ENCODE peak calls at places on chromosomes 1 and 21, in ten cellular contexts. U is tibial artery, T is prostate gland, Y is upper lobe of right lung, A is H9, R is astrocyte of the spinal cord, S is epithelial cell of esophagus, V is heart right ventricle, B is progenitor cell of endocrine pancreas, F is HFF-Myc. C is an unnamed sample.

GRCh38 chr1:944341-945325 is 14.4 kb downstream of the NOC2L start:
- DNase-seq in U (no peak), T (no peak), Y (no peak), A (no peak), R (peak), S (no peak), V (no peak), B (no peak), F (no peak), C (no peak)

GRCh38 chr1:38231941-38232340 is 185.3 kb upstream of the POU3F1 start:
- DNase-seq in U (no peak), T (no peak), Y (no peak), A (no peak), R (no peak), S (no peak), V (no peak), B (no peak), F (no peak), C (no peak)

GRCh38 chr1:109791495-109792040 is 27.8 kb upstream of the EPS8L3 start:
- DNase-seq in U (peak), T (no peak), Y (no peak), A (peak), R (no peak), S (no peak), V (no peak), B (no peak), F (no peak), C (no peak)

GRCh38 chr1:68010543-68010942 is 39.9 kb downstream of the DIRAS3 start:
- DNase-seq in U (no peak), T (no peak), Y (no peak), A (no peak), R (no peak), S (peak), V (no peak), B (no peak), F (no peak), C (no peak)

GRCh38 chr1:201268604-201269151 is 14.6 kb upstream of the PKP1 start:
- DNase-seq in U (no peak), T (no peak), Y (no peak), A (no peak), R (peak), S (peak), V (no peak), B (no peak), F (peak), C (no peak)

GRCh38 chr1:173009597-173009996 is 41.1 kb downstream of the TNFSF18 start:
- DNase-seq in U (peak), T (no peak), Y (no peak), A (no peak), R (no peak), S (no peak), V (no peak), B (no peak), F (no peak), C (no peak)

GRCh38 chr1:36123357-36123756 is 1.7 kb downstream of the COL8A2 start:
- DNase-seq in U (peak), T (no peak), Y (peak), A (no peak), R (no peak), S (no peak), V (no peak), B (no peak), F (no peak), C (peak)

GRCh38 chr1:193569696-193570269 is 383.4 kb upstream of the B3GALT2 start:
- DNase-seq in U (no peak), T (no peak), Y (no peak), A (no peak), R (peak), S (peak), V (no peak), B (no peak), F (peak), C (no peak)

GRCh38 chr1:156511656-156512055 is 11.1 kb upstream of the MEF2D start:
- DNase-seq in U (no peak), T (no peak), Y (peak), A (no peak), R (peak), S (peak), V (no peak), B (no peak), F (no peak), C (no peak)

GRCh38 chr1:101738475-101738874 is 258.3 kb downstream of the OLFM3 start:
- DNase-seq in U (no peak), T (no peak), Y (no peak), A (no peak), R (peak), S (peak), V (no peak), B (no peak), F (no peak), C (no peak)

GRCh38 chr21:35145626-35146236 is 96.6 kb upstream of the RUNX1 start:
- DNase-seq in U (no peak), T (no peak), Y (no peak), A (no peak), R (no peak), S (peak), V (peak), B (no peak), F (no peak), C (no peak)

GRCh38 chr1:64982134-64982533 is 15.8 kb upstream of the JAK1 start:
- DNase-seq in U (no peak), T (no peak), Y (no peak), A (no peak), R (no peak), S (peak), V (no peak), B (no peak), F (no peak), C (no peak)

GRCh38 chr1:196160066-196160795 is 448.0 kb downstream of the KCNT2 start:
- DNase-seq in U (no peak), T (no peak), Y (no peak), A (no peak), R (peak), S (peak), V (no peak), B (no peak), F (no peak), C (no peak)

GRCh38 chr21:34795152-34796141 is 126.7 kb downstream of the CLIC6 start:
- DNase-seq in U (no peak), T (peak), Y (no peak), A (no peak), R (peak), S (peak), V (no peak), B (no peak), F (no peak), C (no peak)

GRCh38 chr1:36883315-36883949 is 150.9 kb downstream of the GRIK3 start:
- DNase-seq in U (no peak), T (peak), Y (no peak), A (peak), R (no peak), S (no peak), V (no peak), B (no peak), F (no peak), C (no peak)

GRCh38 chr21:35646606-35647005 is 413.7 kb downstream of the SETD4 start:
- DNase-seq in U (no peak), T (no peak), Y (no peak), A (no peak), R (peak), S (no peak), V (no peak), B (no peak), F (no peak), C (no peak)

GRCh38 chr1:236133802-236134201 is 8.5 kb upstream of the GPR137B start:
- DNase-seq in U (no peak), T (no peak), Y (no peak), A (no peak), R (no peak), S (no peak), V (no peak), B (no peak), F (no peak), C (no peak)

GRCh38 chr1:3910049-3910731 is 10.1 kb upstream of the C1orf174 start:
- DNase-seq in U (no peak), T (no peak), Y (no peak), A (no peak), R (no peak), S (no peak), V (no peak), B (no peak), F (no peak), C (no peak)

GRCh38 chr1:228378453-228379164 is 28.0 kb downstream of the TRIM11 start:
- DNase-seq in U (peak), T (no peak), Y (peak), A (peak), R (peak), S (peak), V (peak), B (peak), F (no peak), C (no peak)

GRCh38 chr1:115428262-115428661 is 90.2 kb upstream of the NGF start:
- DNase-seq in U (no peak), T (no peak), Y (no peak), A (no peak), R (no peak), S (no peak), V (no peak), B (no peak), F (no peak), C (no peak)

GRCh38 chr21:36596174-36596573 is 102.7 kb upstream of the SIM2 start:
- DNase-seq in U (no peak), T (no peak), Y (no peak), A (no peak), R (no peak), S (no peak), V (no peak), B (no peak), F (no peak), C (no peak)

GRCh38 chr1:91891969-91892368 is 6.0 kb upstream of the TGFBR3 start:
- DNase-seq in U (no peak), T (no peak), Y (no peak), A (peak), R (peak), S (no peak), V (no peak), B (no peak), F (no peak), C (no peak)

GRCh38 chr1:68121536-68121935 is 71.1 kb upstream of the DIRAS3 start:
- DNase-seq in U (no peak), T (no peak), Y (no peak), A (no peak), R (peak), S (peak), V (no peak), B (no peak), F (no peak), C (no peak)

GRCh38 chr1:16115468-16116363 is 40.2 kb downstream of the EPHA2 start:
- DNase-seq in U (no peak), T (no peak), Y (no peak), A (peak), R (no peak), S (no peak), V (no peak), B (peak), F (no peak), C (no peak)

GRCh38 chr1:21305155-21305899 is 15.1 kb upstream of the ECE1 start:
- DNase-seq in U (no peak), T (no peak), Y (no peak), A (no peak), R (no peak), S (no peak), V (no peak), B (no peak), F (no peak), C (no peak)

GRCh38 chr1:114180742-114181141 is 27.1 kb upstream of the SYT6 start:
- DNase-seq in U (no peak), T (no peak), Y (no peak), A (no peak), R (no peak), S (no peak), V (no peak), B (no peak), F (no peak), C (no peak)

GRCh38 chr1:212691561-212692071 is 8.0 kb downstream of the BATF3 start:
- DNase-seq in U (no peak), T (no peak), Y (no peak), A (no peak), R (no peak), S (no peak), V (no peak), B (no peak), F (no peak), C (no peak)

DNA sequence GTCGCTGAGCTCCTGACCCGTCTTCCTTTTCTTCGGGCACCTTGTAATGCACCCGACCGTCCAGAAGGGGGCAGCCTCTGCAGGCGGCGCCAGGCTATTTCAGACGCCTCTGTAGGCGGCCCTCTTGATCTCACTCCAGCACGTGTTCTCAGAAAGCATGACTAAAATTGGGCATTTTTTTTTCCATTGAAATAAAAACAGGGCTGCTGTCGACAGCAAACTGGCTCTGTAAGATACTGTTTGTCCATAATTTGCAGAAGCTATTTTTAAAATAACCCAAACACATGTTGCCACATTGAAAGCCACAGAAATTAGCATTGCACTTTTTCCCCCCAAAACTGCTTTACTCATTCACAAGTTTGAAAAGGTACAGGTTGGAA is 78.0 kb downstream of the STUM start:
- DNase-seq in U (peak), T (peak), Y (peak), A (peak), R (peak), S (peak), V (peak), B (peak), F (peak), C (peak)
- TF ChIP-seq CTCF in U (peak), T (peak), Y (peak), A (peak), R (peak), S (peak), V (peak), B (peak), F (peak), C (peak)

DNA sequence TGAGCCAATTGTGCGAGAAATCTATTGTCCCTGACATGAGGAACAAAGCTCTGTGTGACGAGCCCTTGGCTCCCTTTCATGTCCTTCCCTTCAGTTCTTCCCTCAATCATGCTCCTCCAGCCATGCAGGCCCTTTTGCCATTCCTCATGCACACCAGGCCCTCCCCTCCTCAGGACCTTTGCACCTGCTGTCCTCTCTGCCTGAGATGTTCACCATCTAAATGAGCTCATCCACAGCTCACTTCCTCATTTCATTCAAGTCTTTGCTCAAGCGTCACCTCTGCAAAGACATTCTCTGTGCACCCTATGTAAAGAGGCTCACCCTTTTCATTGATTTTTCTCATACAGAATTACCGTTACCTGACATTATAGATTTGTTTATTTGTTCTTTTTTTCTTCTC is 43.7 kb downstream of the C8B start:
- DNase-seq in U (no peak), T (no peak), Y (no peak), A (no peak), R (no peak), S (no peak), V (no peak), B (no peak), F (no peak), C (no peak)
- TF ChIP-seq CTCF in U (no peak), T (no peak), Y (no peak), A (no peak), R (no peak), S (no peak), V (no peak), B (no peak), F (no peak), C (no peak)

DNA sequence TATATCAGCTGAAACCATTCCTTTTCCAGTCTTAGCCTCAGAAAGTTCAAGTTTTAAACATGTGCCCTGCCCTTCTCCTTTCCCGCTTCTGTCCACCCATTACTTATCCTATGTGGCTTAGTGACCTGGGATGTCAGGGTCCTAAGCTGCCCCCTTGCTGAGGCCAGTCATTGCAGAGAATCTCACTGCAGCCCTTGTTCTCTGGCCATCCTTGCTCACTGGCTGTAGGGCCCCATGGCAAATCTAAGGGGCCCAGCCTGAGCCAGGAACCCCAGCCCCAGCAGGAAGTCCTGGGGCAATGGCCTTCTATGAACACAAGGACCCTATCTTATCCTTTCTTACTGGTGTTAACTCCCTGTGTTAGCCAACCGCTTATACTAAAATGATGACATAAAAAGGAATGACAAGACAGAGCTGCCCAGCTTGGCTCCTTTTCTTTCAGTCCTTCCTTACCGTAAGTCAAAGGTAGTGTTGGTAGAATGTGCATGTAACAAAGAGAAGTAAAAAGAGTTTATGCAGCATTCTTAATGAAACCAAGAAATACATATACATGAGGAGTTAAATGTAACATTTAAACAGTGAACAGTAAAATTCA is 29.8 kb downstream of the DHCR24 start:
- DNase-seq in U (no peak), T (no peak), Y (peak), A (no peak), R (no peak), S (no peak), V (no peak), B (no peak), F (no peak), C (no peak)
- TF ChIP-seq CTCF in U (no peak), T (no peak), Y (no peak), A (no peak), R (no peak), S (no peak), V (no peak), B (no peak), F (no peak), C (no peak)

GRCh38 chr1:50978852-50979781 is 9.1 kb downstream of the CDKN2C start:
- DNase-seq in U (no peak), T (no peak), Y (no peak), A (no peak), R (no peak), S (no peak), V (no peak), B (no peak), F (no peak), C (peak)
- TF ChIP-seq CTCF in U (no peak), T (no peak), Y (no peak), A (no peak), R (no peak), S (no peak), V (no peak), B (no peak), F (no peak), C (no peak)

DNA sequence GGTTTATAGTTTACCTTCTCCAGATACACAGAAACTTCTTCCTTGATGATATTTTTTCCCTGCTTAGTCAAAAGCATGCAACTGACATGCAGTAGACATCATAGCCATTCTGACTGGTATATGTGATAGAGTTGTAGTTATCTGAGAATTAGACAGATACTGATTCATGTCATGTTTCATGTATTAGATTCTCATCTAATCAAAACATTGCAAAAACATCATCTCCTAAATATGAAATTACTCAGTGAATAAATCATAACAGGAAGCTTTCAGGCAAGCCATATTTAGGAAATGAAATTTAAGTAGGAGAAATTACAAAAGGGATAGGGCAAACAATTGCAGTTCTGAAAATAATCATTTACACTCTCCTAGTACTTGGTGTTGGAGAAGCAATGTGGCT is 38.4 kb upstream of the ASB17 start:
- DNase-seq in U (no peak), T (no peak), Y (no peak), A (no peak), R (no peak), S (peak), V (no peak), B (no peak), F (no peak), C (no peak)
- TF ChIP-seq CTCF in U (no peak), T (no peak), Y (no peak), A (no peak), R (no peak), S (no peak), V (no peak), B (no peak), F (no peak), C (no peak)

GRCh38 chr1:183471748-183472487 is 381 bp upstream of the SMG7 start:
- DNase-seq in U (peak), T (peak), Y (peak), A (peak), R (peak), S (peak), V (peak), B (peak), F (peak), C (peak)
- TF ChIP-seq CTCF in U (peak), T (no peak), Y (no peak), A (peak), R (no peak), S (peak), V (peak), B (peak), F (no peak), C (no peak)

DNA sequence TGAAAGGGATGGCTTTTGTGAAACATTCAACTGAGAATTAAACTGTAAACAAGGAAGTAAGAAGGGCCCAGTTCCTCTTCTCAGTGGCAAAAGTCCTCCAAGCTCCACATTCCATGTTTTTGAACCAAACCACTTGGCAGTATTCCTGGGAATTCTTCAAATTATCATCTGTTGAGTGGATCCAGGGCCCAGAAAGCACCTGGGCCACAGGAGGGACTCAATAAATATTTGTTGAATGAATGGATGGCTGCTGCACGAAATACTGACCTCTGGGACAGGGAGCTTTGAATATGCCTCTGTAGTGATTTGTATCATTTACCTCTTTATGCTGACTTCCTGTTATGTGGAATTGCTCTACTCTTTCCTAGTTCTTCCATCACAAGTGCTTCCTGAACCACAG is 4.7 kb downstream of the SLC35F3 start:
- DNase-seq in U (no peak), T (no peak), Y (no peak), A (no peak), R (peak), S (peak), V (no peak), B (no peak), F (peak), C (no peak)
- TF ChIP-seq CTCF in U (no peak), T (no peak), Y (no peak), A (no peak), R (no peak), S (no peak), V (no peak), B (no peak), F (no peak), C (no peak)

GRCh38 chr1:159851386-159851785 is 11.1 kb downstream of the VSIG8 start:
- DNase-seq in U (no peak), T (no peak), Y (no peak), A (no peak), R (no peak), S (no peak), V (no peak), B (no peak), F (no peak), C (no peak)
- TF ChIP-seq CTCF in U (no peak), T (no peak), Y (no peak), A (peak), R (peak), S (no peak), V (peak), B (no peak), F (no peak), C (no peak)

DNA sequence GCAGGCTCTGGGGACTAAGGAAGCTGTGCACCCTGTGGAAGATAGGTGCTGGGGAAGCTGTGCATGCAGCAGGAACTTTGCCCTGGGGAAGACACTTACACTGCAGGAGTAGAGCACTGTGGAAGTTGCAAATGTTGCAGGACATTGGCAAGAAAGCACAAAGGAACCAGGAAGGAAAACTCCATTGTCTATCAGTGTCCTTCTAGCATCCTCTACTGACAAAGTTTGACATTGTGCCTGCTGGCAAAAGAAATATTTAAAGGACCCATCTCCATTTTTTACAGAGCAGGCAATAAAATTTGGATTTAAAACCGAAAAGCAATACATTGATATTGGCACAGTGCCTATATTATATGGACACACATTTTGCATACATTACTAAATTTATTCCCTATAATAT is 394.1 kb downstream of the PBX1 start:
- DNase-seq in U (no peak), T (no peak), Y (no peak), A (no peak), R (no peak), S (no peak), V (no peak), B (no peak), F (no peak), C (no peak)
- TF ChIP-seq CTCF in U (no peak), T (no peak), Y (no peak), A (peak), R (no peak), S (peak), V (peak), B (no peak), F (no peak), C (no peak)

GRCh38 chr1:22731924-22732522 is 21.4 kb downstream of the EPHB2 start:
- DNase-seq in U (no peak), T (no peak), Y (no peak), A (peak), R (no peak), S (no peak), V (no peak), B (no peak), F (no peak), C (no peak)
- TF ChIP-seq CTCF in U (no peak), T (no peak), Y (peak), A (peak), R (peak), S (peak), V (peak), B (peak), F (peak), C (no peak)

C was measured in GM20000.